ENCODE peak calls at places on chromosomes 13 and 19, in nine cellular contexts. M is choroid plexus epithelial cell, X is breast epithelium, K is testis, Y is keratinocyte, I is thoracic aorta, D is heart left ventricle, T is AG04449, V is AG04450. C is an unnamed sample.

GRCh38 chr13:35720690-35721554 is 244.4 kb upstream of the MAB21L1 start:
- DNase-seq in Y (no peak), I (no peak), X (no peak), D (peak; percentile 53), V (no peak), K (peak; percentile 65), T (no peak), M (peak; percentile 60), C (peak; percentile 57)

GRCh38 chr13:76148926-76149325 is 512.8 kb downstream of the LMO7 start:
- DNase-seq in M (peak; percentile 52), I (no peak), V (peak; percentile 67), T (peak; percentile 63), Y (no peak), K (no peak), D (no peak), X (no peak), C (peak; percentile 74)

GRCh38 chr19:13195678-13196077 is 45.5 kb downstream of the IER2 start:
- DNase-seq in Y (no peak), K (no peak), I (no peak), D (no peak), M (no peak), V (no peak), X (no peak), T (no peak), C (no peak)

GRCh38 chr19:52658595-52658994 is 20.4 kb upstream of the ZNF83 start:
- DNase-seq in T (no peak), Y (no peak), V (no peak), I (no peak), K (no peak), D (no peak), X (no peak), M (no peak), C (no peak)

GRCh38 chr19:8641908-8642547 is 11.6 kb downstream of the NFILZ start:
- DNase-seq in V (no peak), T (no peak), I (no peak), X (no peak), K (no peak), M (peak; percentile 90), Y (no peak), D (no peak), C (peak; percentile 81)

GRCh38 chr13:113445791-113446487 is 7.3 kb downstream of the ADPRHL1 start:
- DNase-seq in Y (no peak), K (no peak), V (no peak), T (no peak), D (peak; percentile 24), X (peak; percentile 35), M (peak; percentile 68), I (no peak), C (no peak)

GRCh38 chr13:51549050-51549449 is 35.2 kb upstream of the WDFY2 start:
- DNase-seq in M (peak; percentile 44), T (no peak), K (no peak), Y (no peak), D (no peak), X (no peak), V (no peak), I (no peak), C (no peak)

GRCh38 chr13:79566118-79566517 is 85.2 kb downstream of the NDFIP2 start:
- DNase-seq in Y (no peak), M (no peak), I (no peak), T (no peak), X (no peak), K (no peak), D (no peak), V (no peak), C (no peak)

GRCh38 chr19:50658438-50659317 is 9.4 kb downstream of the C19orf81 start:
- DNase-seq in M (peak; percentile 24), K (peak; percentile 83), Y (no peak), T (no peak), X (no peak), I (no peak), D (peak; percentile 77), V (no peak), C (peak; percentile 40)

DNA sequence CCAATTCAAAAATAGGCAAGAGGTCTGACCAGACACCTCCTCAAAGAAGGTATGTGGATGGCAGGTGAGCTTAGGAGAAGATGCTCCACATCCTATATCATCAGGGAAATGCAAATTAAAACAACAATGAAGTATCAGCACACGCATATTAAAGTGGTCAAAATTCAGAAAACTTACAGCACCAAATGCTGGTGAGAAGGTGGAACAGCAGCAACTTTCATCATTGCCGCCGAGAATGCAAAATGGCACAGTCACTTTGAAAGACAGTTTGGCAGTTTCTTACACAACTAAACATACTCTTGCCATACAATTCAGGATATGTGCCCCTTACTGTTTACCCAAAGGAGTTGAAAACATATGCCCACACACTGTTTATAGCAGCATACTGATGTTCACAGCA is 22.4 kb downstream of the OR10H4 start:
- DNase-seq in K (no peak), Y (no peak), X (no peak), D (no peak), V (no peak), I (no peak), T (no peak), M (no peak), C (no peak)
- TF ChIP-seq CTCF in K (no peak), Y (no peak), X (no peak), D (no peak), V (no peak), I (no peak), T (no peak), M (no peak), C (no peak)

DNA sequence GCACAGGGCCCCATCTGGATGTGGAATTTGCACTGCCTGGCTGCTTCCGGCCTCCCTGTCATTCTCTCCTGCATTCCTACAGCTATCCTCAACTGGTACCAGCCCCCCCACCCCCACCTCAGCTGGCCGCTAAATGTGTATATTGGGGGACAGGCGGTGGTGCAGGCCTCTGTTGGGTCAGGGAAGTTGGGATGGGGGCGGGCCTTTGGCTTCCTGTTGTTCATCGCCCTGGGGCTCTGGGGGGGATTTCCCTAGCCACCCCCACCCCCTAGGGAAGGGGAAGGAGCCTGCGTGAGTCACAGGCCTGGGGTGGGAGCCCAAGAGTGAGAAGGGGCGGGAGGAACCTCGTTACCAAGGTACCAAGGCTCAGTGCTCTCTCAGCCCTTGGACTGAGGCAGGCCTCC is 10.6 kb downstream of the POU2F2 start:
- DNase-seq in Y (peak; percentile 88), K (peak; percentile 18), X (no peak), V (peak; percentile 49), I (no peak), D (peak; percentile 67), T (no peak), M (peak; percentile 72), C (peak; percentile 72)
- H3K4me3 ChIP-seq in Y (peak overlapping the region; percentile 57), K (no peak overlapping the region), X (no peak overlapping the region), V (peak overlapping the region; percentile 20), I (no peak overlapping the region), D (no peak overlapping the region), T (no peak overlapping the region), M (no peak overlapping the region), C (no peak overlapping the region)

GRCh38 chr19:21841081-21841783 is 5.2 kb upstream of the ZNF43 start:
- DNase-seq in T (no peak), V (no peak), M (no peak), I (no peak), X (no peak), K (no peak), D (no peak), Y (no peak), C (no peak)
- TF ChIP-seq CTCF in T (no peak), V (no peak), M (no peak), I (no peak), X (no peak), K (no peak), D (no peak), Y (no peak), C (no peak)

GRCh38 chr19:38227272-38228004 is 3.4 kb upstream of the DPF1 start:
- DNase-seq in V (no peak), T (no peak), D (no peak), K (no peak), Y (no peak), M (no peak), X (no peak), I (no peak), C (no peak)
- H3K4me3 ChIP-seq in V (no peak overlapping the region), T (no peak overlapping the region), D (no peak overlapping the region), K (no peak overlapping the region), Y (no peak overlapping the region), M (no peak overlapping the region), X (no peak overlapping the region), I (no peak overlapping the region), C (no peak overlapping the region)

DNA sequence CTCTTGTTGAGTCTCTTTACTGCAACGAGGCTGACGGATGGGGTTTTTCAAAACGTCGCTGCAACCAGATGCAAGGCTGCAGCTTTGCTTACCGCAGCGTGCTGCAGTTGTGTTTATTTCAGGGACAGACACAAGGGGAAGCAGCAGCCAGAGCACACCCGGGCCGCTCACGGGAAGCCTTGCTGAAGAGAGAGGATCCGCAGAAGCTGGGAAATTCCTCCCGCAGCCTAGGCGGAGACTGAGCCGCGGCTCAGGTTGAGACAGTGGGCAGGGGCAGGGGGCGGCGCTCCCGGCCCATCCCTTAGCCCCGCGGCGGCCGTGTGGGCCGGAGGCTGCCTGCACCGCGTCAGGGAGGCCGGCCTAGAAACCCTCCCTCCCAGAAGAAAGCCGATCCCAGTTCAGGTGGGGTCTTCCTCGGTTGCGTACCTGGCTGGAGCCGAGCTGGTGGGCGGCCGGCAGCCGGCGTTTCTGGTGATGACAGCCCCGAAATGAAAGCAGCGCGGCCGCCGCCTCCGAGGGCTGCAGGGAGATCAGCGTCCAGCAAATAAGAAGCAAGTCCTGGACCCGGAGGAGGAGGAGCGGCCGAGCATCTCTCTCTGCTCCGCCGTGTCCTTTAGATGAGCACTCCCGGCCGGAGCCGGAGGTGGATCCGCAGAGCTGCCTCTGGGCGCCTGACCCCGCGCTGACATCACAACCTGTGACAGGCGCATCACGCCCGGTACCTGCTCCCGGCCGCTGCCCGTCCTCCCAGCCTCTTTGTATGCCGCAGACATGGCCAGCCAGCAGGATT is at the start of gene FRY:
- DNase-seq in I (peak; percentile 8), D (peak; percentile 79), M (peak; percentile 68), T (no peak), X (peak; percentile 77), K (peak; percentile 76), Y (no peak), V (no peak), C (peak; percentile 50)
- TF ChIP-seq CTCF in I (peak; percentile 8), D (no peak), M (peak; percentile 42), T (peak; percentile 14), X (no peak), K (no peak), Y (no peak), V (peak; percentile 20), C (peak; percentile 34)

GRCh38 chr19:53882391-53883050 is 524 bp downstream of the PRKCG start:
- DNase-seq in X (no peak), Y (no peak), K (no peak), I (no peak), M (no peak), D (no peak), V (no peak), T (no peak), C (no peak)
- H3K4me3 ChIP-seq in X (no peak overlapping the region), Y (peak overlapping the region; percentile 61), K (peak overlapping the region; percentile 39), I (peak overlapping the region; percentile 59), M (no peak overlapping the region), D (peak overlapping the region; percentile 7), V (peak overlapping the region; percentile 10), T (peak overlapping the region; percentile 46), C (peak overlapping the region; percentile 56)